ENCODE peak calls at places on chromosomes 12 and 14, in four cellular contexts. L, Q, Y and W are unnamed samples.

GRCh38 chr12:103279444-103279843 is 216.3 kb downstream of the C12orf42 start:
- DNase-seq in L (no peak), Q (no peak), Y (no peak), W (no peak)

GRCh38 chr14:99612737-99613330 is 8.8 kb upstream of the CCDC85C start:
- DNase-seq in L (no peak), Q (peak), Y (peak), W (no peak)

GRCh38 chr12:68514807-68515411 is 95.8 kb upstream of the RAP1B start:
- DNase-seq in L (no peak), Q (no peak), Y (no peak), W (no peak)

GRCh38 chr14:21382886-21383847 is 652 bp downstream of the SUPT16H start:
- DNase-seq in L (peak), Q (peak), Y (peak), W (peak)

GRCh38 chr12:8099235-8099634 is 17.2 kb downstream of the NECAP1 start:
- DNase-seq in L (no peak), Q (no peak), Y (no peak), W (no peak)

GRCh38 chr14:24398298-24398942 is 383 bp upstream of the NYNRIN start:
- DNase-seq in L (no peak), Q (no peak), Y (no peak), W (peak)

GRCh38 chr12:3273409-3273853 is 196.3 kb downstream of the TSPAN9 start:
- DNase-seq in L (no peak), Q (peak), Y (peak), W (peak)

GRCh38 chr12:112855375-112855774 is 51.4 kb upstream of the OAS1 start:
- DNase-seq in L (no peak), Q (peak), Y (no peak), W (no peak)

GRCh38 chr14:64727551-64728071 is 23.4 kb downstream of the PLEKHG3 start:
- DNase-seq in L (no peak), Q (no peak), Y (no peak), W (peak)

GRCh38 chr14:80787876-80788275 is 153.7 kb downstream of the CEP128 start:
- DNase-seq in L (no peak), Q (no peak), Y (peak), W (no peak)

GRCh38 chr14:105499256-105500035 is 8.4 kb downstream of the TEDC1 start:
- DNase-seq in L (no peak), Q (no peak), Y (no peak), W (no peak)

GRCh38 chr14:101624579-101624978 is 63.3 kb downstream of the DIO3 start:
- DNase-seq in L (no peak), Q (no peak), Y (no peak), W (no peak)

GRCh38 chr12:78375461-78375860 is 489.1 kb upstream of the SYT1 start:
- DNase-seq in L (no peak), Q (no peak), Y (no peak), W (no peak)

GRCh38 chr14:65637780-65638179 is 225.2 kb downstream of the FUT8 start:
- DNase-seq in L (no peak), Q (peak), Y (no peak), W (no peak)

GRCh38 chr12:132429932-132430643 is 59.9 kb upstream of the FBRSL1 start:
- DNase-seq in L (peak), Q (peak), Y (no peak), W (no peak)